ENCODE peak calls at places on chromosomes 1 and 21, in five cellular contexts. C, L, G, K and M are unnamed samples.

GRCh38 chr1:98112631-98113030 is 191.8 kb upstream of the DPYD start:
- DNase-seq in G (no peak), L (no peak), C (no peak), K (no peak), M (no peak)

GRCh38 chr1:246153796-246154212 is 353.3 kb downstream of the SMYD3 start:
- DNase-seq in L (no peak), G (no peak), C (peak), K (no peak), M (no peak)

GRCh38 chr1:54777011-54777410 is 12.7 kb upstream of the PARS2 start:
- DNase-seq in L (no peak), G (no peak), C (no peak), K (no peak), M (no peak)

GRCh38 chr1:209895709-209896108 is 42.3 kb upstream of the SYT14 start:
- DNase-seq in C (peak), K (peak), L (no peak), G (no peak), M (no peak)

GRCh38 chr1:90706437-90707362 is 10.4 kb downstream of the BARHL2 start:
- DNase-seq in C (no peak), G (no peak), L (no peak), K (no peak), M (no peak)

GRCh38 chr1:228979325-228979699 is 244.0 kb downstream of the RHOU start:
- DNase-seq in G (no peak), L (no peak), C (no peak), K (no peak), M (no peak)

GRCh38 chr21:15289896-15290841 is 225.4 kb upstream of the NRIP1 start:
- DNase-seq in L (peak), K (no peak), C (no peak), G (no peak), M (peak)

GRCh38 chr1:15985611-15986272 is 9.8 kb upstream of the ZBTB17 start:
- DNase-seq in L (no peak), G (no peak), K (peak), C (peak), M (no peak)

GRCh38 chr1:29826646-29827045 is 590.3 kb downstream of the PTPRU start:
- DNase-seq in K (no peak), C (no peak), G (no peak), L (no peak), M (no peak)

GRCh38 chr1:222420621-222421020 is 127.3 kb downstream of the HHIPL2 start:
- DNase-seq in L (no peak), G (no peak), K (no peak), C (no peak), M (no peak)

GRCh38 chr1:246300653-246301549 is 206.2 kb downstream of the SMYD3 start:
- DNase-seq in C (no peak), L (no peak), G (no peak), K (no peak), M (no peak)

GRCh38 chr21:34313116-34313515 is 50.7 kb upstream of the KCNE2 start:
- DNase-seq in K (peak), C (peak), L (no peak), G (no peak), M (no peak)

GRCh38 chr21:42039911-42040351 is 29.8 kb upstream of the ZBTB21 start:
- DNase-seq in C (peak), K (peak), G (no peak), L (no peak), M (no peak)

GRCh38 chr1:99589186-99589636 is 56.7 kb upstream of the PALMD start:
- DNase-seq in C (no peak), L (no peak), G (no peak), K (no peak), M (no peak)

GRCh38 chr1:223712856-223713494 is 636 bp downstream of the CAPN2 start:
- DNase-seq in K (no peak), G (peak), C (no peak), L (no peak), M (no peak)

GRCh38 chr1:233393084-233393840 is 65.7 kb downstream of the MAP3K21 start:
- DNase-seq in C (no peak), K (no peak), L (no peak), G (no peak), M (no peak)

GRCh38 chr1:111190931-111191451 is 9.5 kb downstream of the DENND2D start:
- DNase-seq in K (peak), L (no peak), C (peak), G (no peak), M (no peak)

GRCh38 chr1:47624531-47624930 is 186.7 kb downstream of the FOXD2 start:
- DNase-seq in G (no peak), L (peak), C (no peak), K (no peak), M (no peak)

GRCh38 chr1:96752394-96752793 is 30.8 kb downstream of the PTBP2 start:
- DNase-seq in L (no peak), K (no peak), G (no peak), C (no peak), M (no peak)

GRCh38 chr1:53108646-53109580 is 33.5 kb downstream of the SLC1A7 start:
- DNase-seq in C (peak), L (no peak), K (peak), G (no peak), M (no peak)

GRCh38 chr1:60571811-60572210 is 498.2 kb upstream of the C1orf87 start:
- DNase-seq in K (peak), L (no peak), C (peak), G (no peak), M (no peak)

GRCh38 chr1:17713993-17714392 is 41.1 kb upstream of the ACTL8 start:
- DNase-seq in C (no peak), G (no peak), K (no peak), L (no peak), M (no peak)

GRCh38 chr1:109771712-109772657 is 8.3 kb upstream of the EPS8L3 start:
- DNase-seq in G (no peak), K (no peak), C (no peak), L (no peak), M (no peak)

GRCh38 chr21:39141502-39141901 is 41.7 kb downstream of the PSMG1 start:
- DNase-seq in K (peak), L (no peak), G (no peak), C (peak), M (peak)

GRCh38 chr1:57072775-57073174 is 107.0 kb upstream of the C8B start:
- DNase-seq in L (no peak), C (no peak), G (no peak), K (no peak), M (no peak)

GRCh38 chr1:46131727-46132528 is 501 bp downstream of the PIK3R3 start:
- DNase-seq in K (peak), L (peak), G (peak), C (peak), M (no peak)

GRCh38 chr1:110588486-110588885 is 17.7 kb downstream of the KCNA2 start:
- DNase-seq in L (no peak), G (no peak), K (no peak), C (no peak), M (no peak)

GRCh38 chr1:241357366-241358305 is 631 bp upstream of the RGS7 start:
- DNase-seq in G (no peak), L (no peak), K (peak), C (peak), M (no peak)

GRCh38 chr1:79042117-79042516 is 35.6 kb upstream of the ADGRL4 start:
- DNase-seq in L (no peak), K (peak), C (peak), G (no peak), M (no peak)

GRCh38 chr1:209403921-209404320 is 179.6 kb upstream of the CAMK1G start:
- DNase-seq in L (no peak), K (no peak), C (no peak), G (no peak), M (no peak)

GRCh38 chr1:212231372-212231771 is 53.8 kb upstream of the PPP2R5A start:
- DNase-seq in K (no peak), L (no peak), C (no peak), G (no peak), M (no peak)

GRCh38 chr1:3028531-3029282 is 7.4 kb downstream of the ACTRT2 start:
- DNase-seq in L (no peak), C (no peak), G (no peak), K (no peak), M (no peak)